ENCODE peak calls at places on chromosomes 3 and 15, in seven cellular contexts. One of them, this sample, is unnamed.

GRCh38 chr3:175735866-175736265 is 876.7 kb downstream of the NAALADL2 start:
- DNase-seq in HepG2: no peak
- DNase-seq in GM12891: no peak
- DNase-seq in K562: no peak
- DNase-seq in GM12892: no peak
- DNase-seq in H1: no peak
- DNase-seq in GM12878: no peak
- DNase-seq in this sample: no peak

GRCh38 chr3:58530354-58530865 is 6.6 kb downstream of the ACOX2 start:
- DNase-seq in HepG2: no peak
- DNase-seq in GM12891: no peak
- DNase-seq in K562: no peak
- DNase-seq in GM12892: no peak
- DNase-seq in H1: no peak
- DNase-seq in GM12878: no peak
- DNase-seq in this sample: no peak

GRCh38 chr15:25508369-25509002 is 69.7 kb upstream of the UBE3A start:
- DNase-seq in HepG2: peak
- DNase-seq in GM12891: no peak
- DNase-seq in K562: peak
- DNase-seq in GM12892: no peak
- DNase-seq in H1: no peak
- DNase-seq in GM12878: no peak
- DNase-seq in this sample: peak

GRCh38 chr3:129418041-129418973 is 10.1 kb downstream of the EFCAB12 start:
- DNase-seq in HepG2: peak
- DNase-seq in GM12891: no peak
- DNase-seq in K562: no peak
- DNase-seq in GM12892: no peak
- DNase-seq in H1: no peak
- DNase-seq in GM12878: no peak
- DNase-seq in this sample: no peak

GRCh38 chr15:79644091-79644490 is 212.0 kb downstream of the MINAR1 start:
- DNase-seq in HepG2: no peak
- DNase-seq in GM12891: no peak
- DNase-seq in K562: no peak
- DNase-seq in GM12892: no peak
- DNase-seq in H1: no peak
- DNase-seq in GM12878: no peak
- DNase-seq in this sample: no peak

GRCh38 chr3:168002786-168003368 is 92.8 kb downstream of the GOLIM4 start:
- DNase-seq in HepG2: no peak
- DNase-seq in GM12891: no peak
- DNase-seq in K562: peak
- DNase-seq in GM12892: no peak
- DNase-seq in H1: no peak
- DNase-seq in GM12878: no peak
- DNase-seq in this sample: no peak

GRCh38 chr3:38614091-38614490 is 35.4 kb downstream of the SCN5A start:
- DNase-seq in HepG2: no peak
- DNase-seq in GM12891: no peak
- DNase-seq in K562: no peak
- DNase-seq in GM12892: no peak
- DNase-seq in H1: no peak
- DNase-seq in GM12878: no peak
- DNase-seq in this sample: no peak

GRCh38 chr3:194632983-194633348 is 253 bp downstream of the TMEM44 start:
- DNase-seq in HepG2: no peak
- DNase-seq in GM12891: no peak
- DNase-seq in K562: peak
- DNase-seq in GM12892: peak
- DNase-seq in H1: no peak
- DNase-seq in GM12878: no peak
- DNase-seq in this sample: no peak

GRCh38 chr3:144380832-144381231 is 409.2 kb downstream of the DIPK2A start:
- DNase-seq in HepG2: no peak
- DNase-seq in GM12891: no peak
- DNase-seq in K562: no peak
- DNase-seq in GM12892: no peak
- DNase-seq in H1: no peak
- DNase-seq in GM12878: no peak
- DNase-seq in this sample: no peak

GRCh38 chr3:144381607-144382006 is 410.0 kb downstream of the DIPK2A start:
- DNase-seq in HepG2: no peak
- DNase-seq in GM12891: no peak
- DNase-seq in K562: no peak
- DNase-seq in GM12892: no peak
- DNase-seq in H1: no peak
- DNase-seq in GM12878: no peak
- DNase-seq in this sample: no peak

DNA sequence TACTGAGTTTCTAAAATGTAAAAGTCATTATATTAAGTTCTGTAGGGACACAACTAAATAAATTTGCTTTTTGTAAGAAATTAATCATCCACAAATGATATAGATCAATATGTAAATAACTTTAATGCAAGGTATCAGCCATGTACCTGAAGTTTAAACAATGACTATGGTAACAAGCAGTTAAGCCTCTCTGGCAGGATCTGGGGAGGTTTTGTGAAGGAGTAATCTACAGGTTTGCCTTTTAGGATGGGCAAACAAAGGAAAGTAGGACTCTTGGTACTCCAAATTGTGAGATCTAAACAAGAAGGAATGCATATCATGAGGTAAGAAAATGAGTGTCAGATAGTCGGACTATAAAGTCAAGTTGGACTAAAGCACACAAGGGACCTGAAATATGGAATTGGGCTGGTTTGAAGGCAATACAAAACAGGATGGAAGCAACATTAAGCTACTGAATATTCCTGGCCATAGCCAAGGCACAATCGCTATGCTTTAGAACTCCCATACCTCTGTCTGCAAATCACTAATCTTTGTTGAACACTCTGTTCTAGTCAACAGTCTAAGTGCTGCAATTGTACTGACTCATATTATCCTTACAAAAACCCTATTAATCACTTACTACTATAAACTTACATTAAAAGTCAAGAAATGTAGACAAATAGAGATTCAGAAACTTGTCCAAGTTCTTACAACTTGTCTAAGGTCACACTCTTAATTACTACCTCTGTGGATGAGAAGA is 412.8 kb downstream of the DIPK2A start:
- DNase-seq in HepG2: no peak
- DNase-seq in GM12891: no peak
- DNase-seq in K562: no peak
- DNase-seq in GM12892: no peak
- DNase-seq in H1: no peak
- DNase-seq in GM12878: no peak
- DNase-seq in this sample: no peak
- TF ChIP-seq TAF1 in HepG2: no peak
- TF ChIP-seq TAF1 in GM12891: no peak
- TF ChIP-seq TAF1 in K562: no peak
- TF ChIP-seq TAF1 in GM12892: no peak
- TF ChIP-seq TAF1 in H1: no peak
- TF ChIP-seq TAF1 in GM12878: no peak
- TF ChIP-seq TAF1 in this sample: no peak

GRCh38 chr3:56136514-56136913 is 331.8 kb downstream of the ERC2 start:
- DNase-seq in HepG2: no peak
- DNase-seq in GM12891: no peak
- DNase-seq in K562: no peak
- DNase-seq in GM12892: no peak
- DNase-seq in H1: no peak
- DNase-seq in GM12878: no peak
- DNase-seq in this sample: no peak

GRCh38 chr3:56135941-56136340 is 332.3 kb downstream of the ERC2 start:
- DNase-seq in HepG2: no peak
- DNase-seq in GM12891: no peak
- DNase-seq in K562: no peak
- DNase-seq in GM12892: no peak
- DNase-seq in H1: no peak
- DNase-seq in GM12878: no peak
- DNase-seq in this sample: no peak

GRCh38 chr3:56132762-56133161 is 335.5 kb downstream of the ERC2 start:
- DNase-seq in HepG2: no peak
- DNase-seq in GM12891: no peak
- DNase-seq in K562: no peak
- DNase-seq in GM12892: no peak
- DNase-seq in H1: no peak
- DNase-seq in GM12878: no peak
- DNase-seq in this sample: no peak

GRCh38 chr3:56131976-56132590 is 336.2 kb downstream of the ERC2 start:
- DNase-seq in HepG2: peak
- DNase-seq in GM12891: no peak
- DNase-seq in K562: peak
- DNase-seq in GM12892: no peak
- DNase-seq in H1: no peak
- DNase-seq in GM12878: no peak
- DNase-seq in this sample: no peak

GRCh38 chr3:56133423-56133822 is 334.8 kb downstream of the ERC2 start:
- DNase-seq in HepG2: no peak
- DNase-seq in GM12891: no peak
- DNase-seq in K562: no peak
- DNase-seq in GM12892: no peak
- DNase-seq in H1: no peak
- DNase-seq in GM12878: no peak
- DNase-seq in this sample: no peak
- TF ChIP-seq TAF1 in HepG2: no peak
- TF ChIP-seq TAF1 in GM12891: no peak
- TF ChIP-seq TAF1 in K562: no peak
- TF ChIP-seq TAF1 in GM12892: no peak
- TF ChIP-seq TAF1 in H1: no peak
- TF ChIP-seq TAF1 in GM12878: no peak
- TF ChIP-seq TAF1 in this sample: no peak

DNA sequence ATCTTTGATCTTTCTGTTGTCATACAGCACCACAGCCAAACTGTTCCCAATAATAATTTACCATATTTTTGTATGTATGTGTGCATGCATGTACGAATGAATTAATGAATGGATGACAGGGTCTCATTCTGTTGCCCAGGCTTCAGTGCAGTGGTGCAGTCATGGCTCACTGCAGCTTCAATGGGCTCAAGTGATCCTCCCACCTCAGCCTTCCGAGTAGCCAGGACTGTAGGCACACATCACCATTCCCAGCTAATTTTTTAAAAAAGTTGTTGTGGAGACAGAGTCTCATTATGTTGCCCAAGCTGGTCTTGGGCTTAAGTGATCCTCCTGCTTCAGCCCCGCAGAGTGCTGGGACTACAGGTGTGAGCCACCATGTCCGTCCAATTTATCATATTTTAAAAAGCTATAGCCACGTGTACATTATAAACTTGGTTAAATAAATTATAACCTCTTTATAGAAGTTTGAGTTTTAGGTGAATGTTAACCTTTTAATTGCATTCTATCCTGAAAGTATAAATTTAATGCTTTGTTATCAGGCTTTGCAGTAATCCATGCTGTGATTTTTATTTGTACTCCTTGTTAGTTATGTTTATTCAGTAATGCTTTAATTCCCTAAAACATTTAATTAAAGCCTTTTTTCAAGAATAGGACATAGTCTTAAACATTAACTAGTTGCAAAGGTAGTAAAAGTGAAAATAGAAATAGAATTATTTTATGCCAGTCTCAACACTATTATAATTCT is 11.5 kb downstream of the ARL13B start:
- DNase-seq in HepG2: no peak
- DNase-seq in GM12891: no peak
- DNase-seq in K562: no peak
- DNase-seq in GM12892: no peak
- DNase-seq in H1: no peak
- DNase-seq in GM12878: no peak
- DNase-seq in this sample: no peak
- TF ChIP-seq TAF1 in HepG2: no peak
- TF ChIP-seq TAF1 in GM12891: no peak
- TF ChIP-seq TAF1 in K562: no peak
- TF ChIP-seq TAF1 in GM12892: no peak
- TF ChIP-seq TAF1 in H1: no peak
- TF ChIP-seq TAF1 in GM12878: no peak
- TF ChIP-seq TAF1 in this sample: no peak

DNA sequence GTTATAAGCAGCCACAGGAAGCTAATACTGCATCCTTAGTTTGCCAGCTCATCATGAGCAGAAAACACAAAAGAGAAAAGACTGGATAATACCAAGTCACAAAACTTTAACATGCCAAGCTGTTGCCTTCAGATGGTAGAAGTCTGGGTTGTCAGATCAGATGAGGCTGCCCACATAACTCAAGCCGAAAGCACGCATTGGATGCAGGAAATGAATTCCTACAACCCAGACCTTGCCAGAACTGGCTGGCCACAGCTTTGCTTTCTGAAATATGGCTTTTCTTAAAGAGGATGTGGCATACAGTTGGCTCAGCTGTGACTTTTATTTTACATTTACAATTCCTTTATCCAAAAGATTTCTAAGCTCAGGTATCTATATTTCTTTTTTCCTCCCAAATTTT is 118.3 kb upstream of the NEO1 start:
- DNase-seq in HepG2: no peak
- DNase-seq in GM12891: no peak
- DNase-seq in K562: no peak
- DNase-seq in GM12892: no peak
- DNase-seq in H1: no peak
- DNase-seq in GM12878: no peak
- DNase-seq in this sample: no peak
- TF ChIP-seq TAF1 in HepG2: no peak
- TF ChIP-seq TAF1 in GM12891: no peak
- TF ChIP-seq TAF1 in K562: no peak
- TF ChIP-seq TAF1 in GM12892: no peak
- TF ChIP-seq TAF1 in H1: no peak
- TF ChIP-seq TAF1 in GM12878: no peak
- TF ChIP-seq TAF1 in this sample: no peak

GRCh38 chr3:85912981-85913380 is 954.2 kb downstream of the CADM2 start:
- DNase-seq in HepG2: peak
- DNase-seq in GM12891: no peak
- DNase-seq in K562: no peak
- DNase-seq in GM12892: no peak
- DNase-seq in H1: no peak
- DNase-seq in GM12878: no peak
- DNase-seq in this sample: no peak
- TF ChIP-seq TAF1 in HepG2: no peak
- TF ChIP-seq TAF1 in GM12891: no peak
- TF ChIP-seq TAF1 in K562: no peak
- TF ChIP-seq TAF1 in GM12892: no peak
- TF ChIP-seq TAF1 in H1: no peak
- TF ChIP-seq TAF1 in GM12878: no peak
- TF ChIP-seq TAF1 in this sample: no peak

This sample was measured in SK-N-SH.